ENCODE peak calls at places on chromosomes 4 and X, in five cellular contexts. Q, Z, J, F and K are unnamed samples.

GRCh38 chr4:37685211-37685725 is 908 bp downstream of the RELL1 start:
- DNase-seq in J (no peak), F (no peak), Z (no peak), Q (peak), K (peak)

GRCh38 chr4:6987566-6987920 is 55.6 kb upstream of the TADA2B start:
- DNase-seq in J (no peak), Q (peak), Z (no peak), F (no peak), K (no peak)

GRCh38 chr4:160947653-160948052 is 1216.1 kb downstream of the FSTL5 start:
- DNase-seq in Q (no peak), J (no peak), F (peak), Z (no peak), K (no peak)

GRCh38 chr4:152458801-152459302 is 77.0 kb downstream of the FBXW7 start:
- DNase-seq in Z (no peak), J (no peak), Q (no peak), F (no peak), K (no peak)

GRCh38 chrX:112818114-112819012 is 22.3 kb downstream of the AMOT start:
- DNase-seq in Z (no peak), F (no peak), J (peak), Q (no peak), K (no peak)

GRCh38 chrX:19725545-19726102 is 161.8 kb downstream of the SH3KBP1 start:
- DNase-seq in F (no peak), Q (peak), Z (no peak), J (no peak), K (no peak)

GRCh38 chrX:119105826-119106225 is 21.8 kb downstream of the KIAA1210 start:
- DNase-seq in F (no peak), Q (no peak), J (no peak), Z (no peak), K (no peak)

GRCh38 chr4:72591547-72591946 is 22.5 kb upstream of the ADAMTS3 start:
- DNase-seq in F (no peak), J (no peak), Q (no peak), Z (no peak), K (no peak)

GRCh38 chr4:64158648-64159326 is 250.5 kb downstream of the TECRL start:
- DNase-seq in F (peak), Z (no peak), J (no peak), Q (peak), K (no peak)

GRCh38 chrX:111519215-111519614 is 7.8 kb downstream of the SERTM2 start:
- DNase-seq in Z (no peak), F (no peak), J (no peak), Q (no peak), K (no peak)